ENCODE peak calls at places on chromosomes 2 and 18, in six cellular contexts. One of them, this sample, is unnamed.
A peak's percentile ranks its signal among the peaks of the same experiment; 100 is the strongest.

GRCh38 chr2:207772844-207773205 is 3.1 kb upstream of the FZD5 start:
- DNase-seq in transverse colon: no peak
- DNase-seq in GM12864: no peak
- DNase-seq in upper lobe of right lung: no peak
- DNase-seq in heart right ventricle: no peak
- DNase-seq in A549: no peak
- DNase-seq in this sample: no peak

GRCh38 chr2:170354409-170354808 is 176.5 kb downstream of the MYO3B start:
- DNase-seq in transverse colon: no peak
- DNase-seq in GM12864: no peak
- DNase-seq in upper lobe of right lung: no peak
- DNase-seq in heart right ventricle: no peak
- DNase-seq in A549: no peak
- DNase-seq in this sample: no peak

GRCh38 chr2:227577555-227577954 is 21.1 kb upstream of the SCYGR2 start:
- DNase-seq in transverse colon: no peak
- DNase-seq in GM12864: no peak
- DNase-seq in upper lobe of right lung: no peak
- DNase-seq in heart right ventricle: no peak
- DNase-seq in A549: no peak
- DNase-seq in this sample: no peak

GRCh38 chr2:47631306-47631705 is 151.6 kb upstream of the MSH6 start:
- DNase-seq in transverse colon: no peak
- DNase-seq in GM12864: no peak
- DNase-seq in upper lobe of right lung: no peak
- DNase-seq in heart right ventricle: no peak
- DNase-seq in A549: no peak
- DNase-seq in this sample: no peak

GRCh38 chr2:46411245-46411641 is 68.1 kb upstream of the TMEM247 start:
- DNase-seq in transverse colon: no peak
- DNase-seq in GM12864: no peak
- DNase-seq in upper lobe of right lung: no peak
- DNase-seq in heart right ventricle: no peak
- DNase-seq in A549: no peak
- DNase-seq in this sample: peak; percentile 21

GRCh38 chr2:167853717-167854116 is 393.7 kb downstream of the STK39 start:
- DNase-seq in transverse colon: no peak
- DNase-seq in GM12864: no peak
- DNase-seq in upper lobe of right lung: no peak
- DNase-seq in heart right ventricle: no peak
- DNase-seq in A549: no peak
- DNase-seq in this sample: no peak

GRCh38 chr2:23522726-23523410 is 137.9 kb downstream of the KLHL29 start:
- DNase-seq in transverse colon: no peak
- DNase-seq in GM12864: no peak
- DNase-seq in upper lobe of right lung: no peak
- DNase-seq in heart right ventricle: no peak
- DNase-seq in A549: no peak
- DNase-seq in this sample: no peak

GRCh38 chr2:48283870-48284269 is 246.1 kb upstream of the STON1 start:
- DNase-seq in transverse colon: no peak
- DNase-seq in GM12864: no peak
- DNase-seq in upper lobe of right lung: no peak
- DNase-seq in heart right ventricle: no peak
- DNase-seq in A549: no peak
- DNase-seq in this sample: no peak

GRCh38 chr18:63213331-63213900 is 106.2 kb downstream of the BCL2 start:
- DNase-seq in transverse colon: no peak
- DNase-seq in GM12864: no peak
- DNase-seq in upper lobe of right lung: no peak
- DNase-seq in heart right ventricle: no peak
- DNase-seq in A549: no peak
- DNase-seq in this sample: no peak

GRCh38 chr18:47981320-47981719 is 50.9 kb upstream of the SMAD2 start:
- DNase-seq in transverse colon: no peak
- DNase-seq in GM12864: no peak
- DNase-seq in upper lobe of right lung: no peak
- DNase-seq in heart right ventricle: no peak
- DNase-seq in A549: no peak
- DNase-seq in this sample: no peak

GRCh38 chr2:229169751-229170150 is 101.3 kb downstream of the PID1 start:
- DNase-seq in transverse colon: no peak
- DNase-seq in GM12864: no peak
- DNase-seq in upper lobe of right lung: no peak
- DNase-seq in heart right ventricle: no peak
- DNase-seq in A549: no peak
- DNase-seq in this sample: no peak

GRCh38 chr2:165634855-165635254 is 159.2 kb downstream of the GALNT3 start:
- DNase-seq in transverse colon: peak; percentile 23
- DNase-seq in GM12864: no peak
- DNase-seq in upper lobe of right lung: no peak
- DNase-seq in heart right ventricle: peak; percentile 31
- DNase-seq in A549: no peak
- DNase-seq in this sample: no peak

GRCh38 chr2:63992061-63992685 is 27.1 kb downstream of the VPS54 start:
- DNase-seq in transverse colon: no peak
- DNase-seq in GM12864: no peak
- DNase-seq in upper lobe of right lung: no peak
- DNase-seq in heart right ventricle: no peak
- DNase-seq in A549: no peak
- DNase-seq in this sample: no peak

GRCh38 chr2:206225435-206226232 is 48.8 kb upstream of the ZDBF2 start:
- DNase-seq in transverse colon: no peak
- DNase-seq in GM12864: peak; percentile 25
- DNase-seq in upper lobe of right lung: no peak
- DNase-seq in heart right ventricle: no peak
- DNase-seq in A549: no peak
- DNase-seq in this sample: no peak

GRCh38 chr18:30175061-30175574 is 867.4 kb downstream of the DSC3 start:
- DNase-seq in transverse colon: no peak
- DNase-seq in GM12864: no peak
- DNase-seq in upper lobe of right lung: no peak
- DNase-seq in heart right ventricle: peak; percentile 8
- DNase-seq in A549: no peak
- DNase-seq in this sample: no peak

GRCh38 chr18:78642561-78643398 is 336.8 kb upstream of the SALL3 start:
- DNase-seq in transverse colon: no peak
- DNase-seq in GM12864: no peak
- DNase-seq in upper lobe of right lung: no peak
- DNase-seq in heart right ventricle: no peak
- DNase-seq in A549: no peak
- DNase-seq in this sample: no peak

GRCh38 chr2:20633794-20634259 is 17.1 kb downstream of the HS1BP3 start:
- DNase-seq in transverse colon: peak; percentile 82
- DNase-seq in GM12864: no peak
- DNase-seq in upper lobe of right lung: peak; percentile 88
- DNase-seq in heart right ventricle: no peak
- DNase-seq in A549: no peak
- DNase-seq in this sample: peak; percentile 94

GRCh38 chr2:95531254-95531771 is 46.8 kb upstream of the TRIM43B start:
- DNase-seq in transverse colon: no peak
- DNase-seq in GM12864: no peak
- DNase-seq in upper lobe of right lung: no peak
- DNase-seq in heart right ventricle: no peak
- DNase-seq in A549: no peak
- DNase-seq in this sample: no peak

GRCh38 chr2:168210898-168211570 is 36.4 kb downstream of the STK39 start:
- DNase-seq in transverse colon: no peak
- DNase-seq in GM12864: no peak
- DNase-seq in upper lobe of right lung: no peak
- DNase-seq in heart right ventricle: no peak
- DNase-seq in A549: peak; percentile 67
- DNase-seq in this sample: no peak

GRCh38 chr2:113822087-113822805 is 65.8 kb upstream of the SLC35F5 start:
- DNase-seq in transverse colon: no peak
- DNase-seq in GM12864: no peak
- DNase-seq in upper lobe of right lung: no peak
- DNase-seq in heart right ventricle: no peak
- DNase-seq in A549: no peak
- DNase-seq in this sample: no peak

GRCh38 chr2:219178377-219179175 is 501 bp downstream of the RETREG2 start:
- DNase-seq in transverse colon: peak; percentile 55
- DNase-seq in GM12864: no peak
- DNase-seq in upper lobe of right lung: no peak
- DNase-seq in heart right ventricle: peak; percentile 66
- DNase-seq in A549: peak; percentile 21
- DNase-seq in this sample: peak; percentile 43

GRCh38 chr2:189608799-189609422 is 28.3 kb upstream of the SLC40A1 start:
- DNase-seq in transverse colon: no peak
- DNase-seq in GM12864: no peak
- DNase-seq in upper lobe of right lung: no peak
- DNase-seq in heart right ventricle: no peak
- DNase-seq in A549: no peak
- DNase-seq in this sample: no peak

GRCh38 chr2:14552818-14553217 is 79.7 kb upstream of the LRATD1 start:
- DNase-seq in transverse colon: no peak
- DNase-seq in GM12864: no peak
- DNase-seq in upper lobe of right lung: no peak
- DNase-seq in heart right ventricle: no peak
- DNase-seq in A549: no peak
- DNase-seq in this sample: no peak

GRCh38 chr2:5535301-5535700 is 156.9 kb upstream of the SOX11 start:
- DNase-seq in transverse colon: no peak
- DNase-seq in GM12864: no peak
- DNase-seq in upper lobe of right lung: no peak
- DNase-seq in heart right ventricle: no peak
- DNase-seq in A549: no peak
- DNase-seq in this sample: no peak

GRCh38 chr2:151664520-151664919 is 69.8 kb downstream of the NEB start:
- DNase-seq in transverse colon: no peak
- DNase-seq in GM12864: no peak
- DNase-seq in upper lobe of right lung: no peak
- DNase-seq in heart right ventricle: no peak
- DNase-seq in A549: no peak
- DNase-seq in this sample: no peak

GRCh38 chr2:62775367-62775668 is 69.8 kb downstream of the EHBP1 start:
- DNase-seq in transverse colon: no peak
- DNase-seq in GM12864: no peak
- DNase-seq in upper lobe of right lung: no peak
- DNase-seq in heart right ventricle: no peak
- DNase-seq in A549: no peak
- DNase-seq in this sample: no peak

GRCh38 chr2:206305523-206306245 is 31.2 kb downstream of the ZDBF2 start:
- DNase-seq in transverse colon: no peak
- DNase-seq in GM12864: no peak
- DNase-seq in upper lobe of right lung: no peak
- DNase-seq in heart right ventricle: no peak
- DNase-seq in A549: no peak
- DNase-seq in this sample: no peak

GRCh38 chr2:3651686-3652516 is 6.1 kb upstream of the ALLC start:
- DNase-seq in transverse colon: peak; percentile 65
- DNase-seq in GM12864: peak; percentile 49
- DNase-seq in upper lobe of right lung: no peak
- DNase-seq in heart right ventricle: peak; percentile 43
- DNase-seq in A549: no peak
- DNase-seq in this sample: peak; percentile 61

DNA sequence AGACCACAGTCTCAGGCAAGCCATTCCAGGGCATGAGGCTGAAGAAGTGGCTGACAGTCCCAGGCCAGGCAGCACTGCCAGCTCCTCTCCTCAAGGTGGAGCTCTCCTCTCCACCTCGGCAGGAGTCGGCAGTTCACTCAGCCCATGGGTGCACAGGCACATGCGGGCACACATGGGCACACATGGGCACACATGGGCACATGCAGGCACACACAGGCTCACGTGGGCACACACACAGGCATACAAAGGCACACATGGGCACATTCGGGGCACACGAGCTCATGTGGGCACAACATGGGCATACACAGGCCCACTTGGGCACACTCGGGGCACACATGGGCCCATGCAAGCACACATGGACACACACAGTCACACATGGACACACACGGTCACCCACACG is 65.3 kb upstream of the TAF1B start:
- DNase-seq in transverse colon: peak; percentile 46
- DNase-seq in GM12864: no peak
- DNase-seq in upper lobe of right lung: no peak
- DNase-seq in heart right ventricle: no peak
- DNase-seq in A549: peak; percentile 56
- DNase-seq in this sample: no peak
- TF ChIP-seq CTCF in transverse colon: peak; percentile 30
- TF ChIP-seq CTCF in GM12864: peak; percentile 51
- TF ChIP-seq CTCF in upper lobe of right lung: peak; percentile 18
- TF ChIP-seq CTCF in heart right ventricle: peak; percentile 21
- TF ChIP-seq CTCF in A549: peak; percentile 21
- TF ChIP-seq CTCF in this sample: peak; percentile 14

GRCh38 chr2:68463287-68463877 is 3.7 kb downstream of the FBXO48 start:
- DNase-seq in transverse colon: no peak
- DNase-seq in GM12864: no peak
- DNase-seq in upper lobe of right lung: no peak
- DNase-seq in heart right ventricle: no peak
- DNase-seq in A549: peak; percentile 44
- DNase-seq in this sample: no peak
- TF ChIP-seq CTCF in transverse colon: peak; percentile 67
- TF ChIP-seq CTCF in GM12864: peak; percentile 67
- TF ChIP-seq CTCF in upper lobe of right lung: peak; percentile 77
- TF ChIP-seq CTCF in heart right ventricle: peak; percentile 76
- TF ChIP-seq CTCF in A549: peak; percentile 94
- TF ChIP-seq CTCF in this sample: peak; percentile 38

GRCh38 chr2:171433763-171434670 is at the start of the genes DCAF17 and METTL8:
- DNase-seq in transverse colon: peak; percentile 97
- DNase-seq in GM12864: peak; percentile 96
- DNase-seq in upper lobe of right lung: peak; percentile 98
- DNase-seq in heart right ventricle: peak; percentile 94
- DNase-seq in A549: peak; percentile 80
- DNase-seq in this sample: peak; percentile 96
- TF ChIP-seq CTCF in transverse colon: peak; percentile 24
- TF ChIP-seq CTCF in GM12864: peak; percentile 69
- TF ChIP-seq CTCF in upper lobe of right lung: peak; percentile 44
- TF ChIP-seq CTCF in heart right ventricle: peak; percentile 19
- TF ChIP-seq CTCF in A549: peak; percentile 48
- TF ChIP-seq CTCF in this sample: no peak

GRCh38 chr2:81901017-81901416 is 1596.5 kb upstream of the LRRTM1 start:
- DNase-seq in transverse colon: no peak
- DNase-seq in GM12864: no peak
- DNase-seq in upper lobe of right lung: no peak
- DNase-seq in heart right ventricle: no peak
- DNase-seq in A549: no peak
- DNase-seq in this sample: no peak
- TF ChIP-seq CTCF in transverse colon: peak; percentile 37
- TF ChIP-seq CTCF in GM12864: no peak
- TF ChIP-seq CTCF in upper lobe of right lung: peak; percentile 4
- TF ChIP-seq CTCF in heart right ventricle: no peak
- TF ChIP-seq CTCF in A549: no peak
- TF ChIP-seq CTCF in this sample: no peak

DNA sequence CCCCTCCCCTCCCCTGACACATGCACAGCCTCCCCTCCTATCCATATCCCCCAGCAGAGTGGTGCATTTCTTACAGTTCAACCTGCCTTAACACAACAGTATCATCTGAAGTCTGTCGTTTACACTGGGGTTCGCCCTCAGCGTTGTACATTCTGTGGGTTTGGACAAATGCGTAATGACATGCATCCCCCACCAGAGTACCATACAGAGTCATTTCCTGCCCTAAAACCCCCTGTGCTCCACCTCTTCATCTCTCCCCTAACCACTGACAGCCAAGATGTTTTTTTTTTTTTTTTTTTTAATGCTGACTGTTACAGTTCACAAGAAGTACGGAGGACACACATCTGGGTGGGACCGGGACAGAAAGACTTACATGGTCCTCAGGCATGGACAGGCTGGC is 22.6 kb downstream of the POMC start:
- DNase-seq in transverse colon: no peak
- DNase-seq in GM12864: no peak
- DNase-seq in upper lobe of right lung: no peak
- DNase-seq in heart right ventricle: no peak
- DNase-seq in A549: no peak
- DNase-seq in this sample: no peak
- TF ChIP-seq CTCF in transverse colon: no peak
- TF ChIP-seq CTCF in GM12864: no peak
- TF ChIP-seq CTCF in upper lobe of right lung: no peak
- TF ChIP-seq CTCF in heart right ventricle: no peak
- TF ChIP-seq CTCF in A549: no peak
- TF ChIP-seq CTCF in this sample: no peak

This sample was measured in Calu3.